ENCODE peak calls at places on chromosomes 12 and 14, in eight cellular contexts. One of them, this sample, is unnamed. For H3K36me3, the result is how much of the 10 kb centered on the place peaks cover.

GRCh38 chr12:113777751-113778150 is 188.4 kb downstream of the RBM19 start:
- DNase-seq in endodermal cell: no peak
- DNase-seq in naive thymus-derived CD4-positive, alpha-beta T cell: no peak
- DNase-seq in H7: no peak
- DNase-seq in left ventricle myocardium inferior: no peak
- DNase-seq in SJSA1: no peak
- DNase-seq in mucosa of descending colon: no peak
- DNase-seq in lower lobe of right lung: no peak
- DNase-seq in this sample: no peak

GRCh38 chr14:74554742-74555362 is 57.2 kb downstream of the LTBP2 start:
- DNase-seq in endodermal cell: no peak
- DNase-seq in naive thymus-derived CD4-positive, alpha-beta T cell: no peak
- DNase-seq in H7: no peak
- DNase-seq in left ventricle myocardium inferior: no peak
- DNase-seq in SJSA1: no peak
- DNase-seq in mucosa of descending colon: no peak
- DNase-seq in lower lobe of right lung: no peak
- DNase-seq in this sample: no peak

GRCh38 chr12:1527789-1528188 is 66.6 kb downstream of the FBXL14 start:
- DNase-seq in endodermal cell: peak
- DNase-seq in naive thymus-derived CD4-positive, alpha-beta T cell: no peak
- DNase-seq in H7: no peak
- DNase-seq in left ventricle myocardium inferior: no peak
- DNase-seq in SJSA1: peak
- DNase-seq in mucosa of descending colon: no peak
- DNase-seq in lower lobe of right lung: no peak
- DNase-seq in this sample: peak

GRCh38 chr12:51726931-51727330 is 121.6 kb downstream of the FIGNL2 start:
- DNase-seq in endodermal cell: no peak
- DNase-seq in naive thymus-derived CD4-positive, alpha-beta T cell: no peak
- DNase-seq in H7: no peak
- DNase-seq in left ventricle myocardium inferior: no peak
- DNase-seq in SJSA1: no peak
- DNase-seq in mucosa of descending colon: no peak
- DNase-seq in lower lobe of right lung: no peak
- DNase-seq in this sample: no peak

GRCh38 chr12:39372929-39373328 is 70.0 kb downstream of the KIF21A start:
- DNase-seq in endodermal cell: no peak
- DNase-seq in naive thymus-derived CD4-positive, alpha-beta T cell: no peak
- DNase-seq in H7: no peak
- DNase-seq in left ventricle myocardium inferior: no peak
- DNase-seq in SJSA1: no peak
- DNase-seq in mucosa of descending colon: no peak
- DNase-seq in lower lobe of right lung: no peak
- DNase-seq in this sample: no peak

GRCh38 chr14:73935666-73936065 is 14.2 kb downstream of the FAM161B start:
- DNase-seq in endodermal cell: no peak
- DNase-seq in naive thymus-derived CD4-positive, alpha-beta T cell: no peak
- DNase-seq in H7: peak
- DNase-seq in left ventricle myocardium inferior: no peak
- DNase-seq in SJSA1: no peak
- DNase-seq in mucosa of descending colon: no peak
- DNase-seq in lower lobe of right lung: no peak
- DNase-seq in this sample: no peak

GRCh38 chr14:95183532-95184412 is 26.4 kb upstream of the DICER1 start:
- DNase-seq in endodermal cell: no peak
- DNase-seq in naive thymus-derived CD4-positive, alpha-beta T cell: no peak
- DNase-seq in H7: no peak
- DNase-seq in left ventricle myocardium inferior: no peak
- DNase-seq in SJSA1: no peak
- DNase-seq in mucosa of descending colon: no peak
- DNase-seq in lower lobe of right lung: no peak
- DNase-seq in this sample: no peak

GRCh38 chr14:38205414-38205813 is 2.3 kb upstream of the SSTR1 start:
- DNase-seq in endodermal cell: no peak
- DNase-seq in naive thymus-derived CD4-positive, alpha-beta T cell: no peak
- DNase-seq in H7: no peak
- DNase-seq in left ventricle myocardium inferior: no peak
- DNase-seq in SJSA1: no peak
- DNase-seq in mucosa of descending colon: no peak
- DNase-seq in lower lobe of right lung: no peak
- DNase-seq in this sample: no peak

GRCh38 chr12:43111608-43112007 is 440.4 kb downstream of the ADAMTS20 start:
- DNase-seq in endodermal cell: no peak
- DNase-seq in naive thymus-derived CD4-positive, alpha-beta T cell: no peak
- DNase-seq in H7: no peak
- DNase-seq in left ventricle myocardium inferior: no peak
- DNase-seq in SJSA1: peak
- DNase-seq in mucosa of descending colon: no peak
- DNase-seq in lower lobe of right lung: no peak
- DNase-seq in this sample: no peak

GRCh38 chr12:131773582-131774221 is 54.5 kb upstream of the MMP17 start:
- DNase-seq in endodermal cell: peak
- DNase-seq in naive thymus-derived CD4-positive, alpha-beta T cell: peak
- DNase-seq in H7: peak
- DNase-seq in left ventricle myocardium inferior: no peak
- DNase-seq in SJSA1: no peak
- DNase-seq in mucosa of descending colon: no peak
- DNase-seq in lower lobe of right lung: no peak
- DNase-seq in this sample: no peak
- H3K36me3 ChIP-seq in endodermal cell: half or more
- H3K36me3 ChIP-seq in naive thymus-derived CD4-positive, alpha-beta T cell: under half
- H3K36me3 ChIP-seq in H7: under half
- H3K36me3 ChIP-seq in left ventricle myocardium inferior: half or more
- H3K36me3 ChIP-seq in SJSA1: half or more
- H3K36me3 ChIP-seq in mucosa of descending colon: under half
- H3K36me3 ChIP-seq in lower lobe of right lung: half or more
- H3K36me3 ChIP-seq in this sample: half or more

GRCh38 chr12:22634883-22635282 is 9.9 kb downstream of the ETNK1 start:
- DNase-seq in endodermal cell: no peak
- DNase-seq in naive thymus-derived CD4-positive, alpha-beta T cell: no peak
- DNase-seq in H7: no peak
- DNase-seq in left ventricle myocardium inferior: no peak
- DNase-seq in SJSA1: no peak
- DNase-seq in mucosa of descending colon: no peak
- DNase-seq in lower lobe of right lung: no peak
- DNase-seq in this sample: no peak
- H3K36me3 ChIP-seq in endodermal cell: under half
- H3K36me3 ChIP-seq in naive thymus-derived CD4-positive, alpha-beta T cell: under half
- H3K36me3 ChIP-seq in H7: under half
- H3K36me3 ChIP-seq in left ventricle myocardium inferior: under half
- H3K36me3 ChIP-seq in SJSA1: under half
- H3K36me3 ChIP-seq in mucosa of descending colon: under half
- H3K36me3 ChIP-seq in lower lobe of right lung: under half
- H3K36me3 ChIP-seq in this sample: under half

DNA sequence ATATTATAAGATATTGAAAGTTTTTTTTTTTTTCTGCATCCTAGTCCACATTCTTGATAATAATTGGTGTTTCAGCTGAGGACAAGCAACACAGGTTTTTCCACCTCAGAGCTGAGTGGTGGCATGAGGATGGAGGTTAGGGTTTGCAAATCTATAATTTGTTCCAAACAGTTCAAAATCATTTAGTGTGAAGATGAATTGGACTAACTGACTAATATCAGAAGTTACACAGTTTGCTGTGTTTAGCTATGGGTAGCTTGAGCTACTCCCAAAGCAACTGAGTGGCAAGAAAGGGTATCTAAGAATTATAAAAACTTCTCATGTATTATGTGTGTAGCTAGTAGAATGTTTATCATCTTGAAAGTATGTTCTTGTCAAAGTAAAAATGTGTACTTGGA is 17.1 kb downstream of the EID3 start:
- DNase-seq in endodermal cell: no peak
- DNase-seq in naive thymus-derived CD4-positive, alpha-beta T cell: no peak
- DNase-seq in H7: no peak
- DNase-seq in left ventricle myocardium inferior: no peak
- DNase-seq in SJSA1: no peak
- DNase-seq in mucosa of descending colon: no peak
- DNase-seq in lower lobe of right lung: no peak
- DNase-seq in this sample: no peak
- H3K36me3 ChIP-seq in endodermal cell: half or more
- H3K36me3 ChIP-seq in naive thymus-derived CD4-positive, alpha-beta T cell: under half
- H3K36me3 ChIP-seq in H7: under half
- H3K36me3 ChIP-seq in left ventricle myocardium inferior: half or more
- H3K36me3 ChIP-seq in SJSA1: half or more
- H3K36me3 ChIP-seq in mucosa of descending colon: under half
- H3K36me3 ChIP-seq in lower lobe of right lung: half or more
- H3K36me3 ChIP-seq in this sample: half or more

GRCh38 chr14:52882824-52883223 is 68.0 kb downstream of the FERMT2 start:
- DNase-seq in endodermal cell: no peak
- DNase-seq in naive thymus-derived CD4-positive, alpha-beta T cell: no peak
- DNase-seq in H7: no peak
- DNase-seq in left ventricle myocardium inferior: no peak
- DNase-seq in SJSA1: no peak
- DNase-seq in mucosa of descending colon: no peak
- DNase-seq in lower lobe of right lung: no peak
- DNase-seq in this sample: no peak

GRCh38 chr14:52878946-52879345 is 71.9 kb downstream of the FERMT2 start:
- DNase-seq in endodermal cell: no peak
- DNase-seq in naive thymus-derived CD4-positive, alpha-beta T cell: no peak
- DNase-seq in H7: no peak
- DNase-seq in left ventricle myocardium inferior: no peak
- DNase-seq in SJSA1: no peak
- DNase-seq in mucosa of descending colon: no peak
- DNase-seq in lower lobe of right lung: no peak
- DNase-seq in this sample: no peak

GRCh38 chr14:52878469-52878868 is 72.4 kb downstream of the FERMT2 start:
- DNase-seq in endodermal cell: no peak
- DNase-seq in naive thymus-derived CD4-positive, alpha-beta T cell: no peak
- DNase-seq in H7: no peak
- DNase-seq in left ventricle myocardium inferior: no peak
- DNase-seq in SJSA1: no peak
- DNase-seq in mucosa of descending colon: no peak
- DNase-seq in lower lobe of right lung: no peak
- DNase-seq in this sample: no peak

GRCh38 chr14:52877628-52878027 is 73.2 kb downstream of the FERMT2 start:
- DNase-seq in endodermal cell: no peak
- DNase-seq in naive thymus-derived CD4-positive, alpha-beta T cell: no peak
- DNase-seq in H7: no peak
- DNase-seq in left ventricle myocardium inferior: no peak
- DNase-seq in SJSA1: no peak
- DNase-seq in mucosa of descending colon: no peak
- DNase-seq in lower lobe of right lung: no peak
- DNase-seq in this sample: no peak

DNA sequence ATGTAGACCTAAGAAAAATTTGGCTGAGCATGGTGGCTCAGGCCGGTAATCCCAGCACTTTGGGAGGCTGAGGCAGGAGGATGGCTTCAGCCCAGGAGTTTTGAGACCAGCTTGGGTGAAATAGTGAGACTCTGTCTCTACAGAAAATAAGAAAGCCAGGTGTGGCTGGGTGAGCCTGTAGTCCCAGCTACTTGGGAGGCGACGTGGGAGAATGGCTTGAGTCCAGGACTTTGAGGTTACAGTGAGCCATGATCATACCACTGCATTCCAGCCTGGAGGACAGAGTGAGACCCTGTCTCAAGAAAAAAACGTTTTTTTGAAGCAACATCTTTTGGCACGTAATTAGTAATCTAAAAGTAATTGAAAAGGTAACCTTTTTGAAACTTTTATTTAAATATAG is 70.9 kb downstream of the FERMT2 start:
- DNase-seq in endodermal cell: no peak
- DNase-seq in naive thymus-derived CD4-positive, alpha-beta T cell: no peak
- DNase-seq in H7: no peak
- DNase-seq in left ventricle myocardium inferior: no peak
- DNase-seq in SJSA1: peak
- DNase-seq in mucosa of descending colon: no peak
- DNase-seq in lower lobe of right lung: no peak
- DNase-seq in this sample: no peak
- H3K36me3 ChIP-seq in endodermal cell: half or more
- H3K36me3 ChIP-seq in naive thymus-derived CD4-positive, alpha-beta T cell: under half
- H3K36me3 ChIP-seq in H7: under half
- H3K36me3 ChIP-seq in left ventricle myocardium inferior: half or more
- H3K36me3 ChIP-seq in SJSA1: half or more
- H3K36me3 ChIP-seq in mucosa of descending colon: under half
- H3K36me3 ChIP-seq in lower lobe of right lung: under half
- H3K36me3 ChIP-seq in this sample: half or more

GRCh38 chr14:96564389-96564788 is 62.2 kb downstream of the PAPOLA start:
- DNase-seq in endodermal cell: no peak
- DNase-seq in naive thymus-derived CD4-positive, alpha-beta T cell: no peak
- DNase-seq in H7: no peak
- DNase-seq in left ventricle myocardium inferior: no peak
- DNase-seq in SJSA1: no peak
- DNase-seq in mucosa of descending colon: no peak
- DNase-seq in lower lobe of right lung: no peak
- DNase-seq in this sample: no peak

GRCh38 chr14:96565811-96566210 is 63.6 kb downstream of the PAPOLA start:
- DNase-seq in endodermal cell: no peak
- DNase-seq in naive thymus-derived CD4-positive, alpha-beta T cell: no peak
- DNase-seq in H7: no peak
- DNase-seq in left ventricle myocardium inferior: no peak
- DNase-seq in SJSA1: no peak
- DNase-seq in mucosa of descending colon: no peak
- DNase-seq in lower lobe of right lung: no peak
- DNase-seq in this sample: no peak

GRCh38 chr14:96568646-96569045 is 66.5 kb downstream of the PAPOLA start:
- DNase-seq in endodermal cell: no peak
- DNase-seq in naive thymus-derived CD4-positive, alpha-beta T cell: no peak
- DNase-seq in H7: no peak
- DNase-seq in left ventricle myocardium inferior: no peak
- DNase-seq in SJSA1: no peak
- DNase-seq in mucosa of descending colon: no peak
- DNase-seq in lower lobe of right lung: no peak
- DNase-seq in this sample: no peak

GRCh38 chr14:96571311-96571710 is 69.1 kb downstream of the PAPOLA start:
- DNase-seq in endodermal cell: no peak
- DNase-seq in naive thymus-derived CD4-positive, alpha-beta T cell: no peak
- DNase-seq in H7: no peak
- DNase-seq in left ventricle myocardium inferior: no peak
- DNase-seq in SJSA1: no peak
- DNase-seq in mucosa of descending colon: no peak
- DNase-seq in lower lobe of right lung: no peak
- DNase-seq in this sample: no peak

GRCh38 chr14:96567289-96567899 is 65.2 kb downstream of the PAPOLA start:
- DNase-seq in endodermal cell: no peak
- DNase-seq in naive thymus-derived CD4-positive, alpha-beta T cell: peak
- DNase-seq in H7: no peak
- DNase-seq in left ventricle myocardium inferior: no peak
- DNase-seq in SJSA1: no peak
- DNase-seq in mucosa of descending colon: no peak
- DNase-seq in lower lobe of right lung: no peak
- DNase-seq in this sample: no peak
- H3K36me3 ChIP-seq in endodermal cell: half or more
- H3K36me3 ChIP-seq in naive thymus-derived CD4-positive, alpha-beta T cell: under half
- H3K36me3 ChIP-seq in H7: under half
- H3K36me3 ChIP-seq in left ventricle myocardium inferior: half or more
- H3K36me3 ChIP-seq in SJSA1: under half
- H3K36me3 ChIP-seq in mucosa of descending colon: under half
- H3K36me3 ChIP-seq in lower lobe of right lung: half or more
- H3K36me3 ChIP-seq in this sample: half or more

GRCh38 chr14:21229821-21230220 is 39.4 kb downstream of the HNRNPC start:
- DNase-seq in endodermal cell: no peak
- DNase-seq in naive thymus-derived CD4-positive, alpha-beta T cell: peak
- DNase-seq in H7: no peak
- DNase-seq in left ventricle myocardium inferior: no peak
- DNase-seq in SJSA1: no peak
- DNase-seq in mucosa of descending colon: no peak
- DNase-seq in lower lobe of right lung: no peak
- DNase-seq in this sample: no peak
- H3K36me3 ChIP-seq in endodermal cell: half or more
- H3K36me3 ChIP-seq in naive thymus-derived CD4-positive, alpha-beta T cell: under half
- H3K36me3 ChIP-seq in H7: under half
- H3K36me3 ChIP-seq in left ventricle myocardium inferior: half or more
- H3K36me3 ChIP-seq in SJSA1: half or more
- H3K36me3 ChIP-seq in mucosa of descending colon: under half
- H3K36me3 ChIP-seq in lower lobe of right lung: half or more
- H3K36me3 ChIP-seq in this sample: half or more